ENCODE peak calls at places on chromosomes 1 and 21, in eight cellular contexts. T is WTC11, H is GM13976, G is lung, O is heart right ventricle, A is left lung, F is mesothelial cell of epicardium, Q is neural progenitor cell. C is an unnamed sample.

GRCh38 chr1:91809267-91809666 is 76.7 kb downstream of the TGFBR3 start:
- DNase-seq in O (no peak), G (no peak), Q (no peak), F (no peak), H (no peak), T (no peak), A (no peak), C (no peak)

GRCh38 chr1:241702436-241702835 is 50.4 kb downstream of the WDR64 start:
- DNase-seq in H (no peak), G (no peak), F (no peak), Q (no peak), O (no peak), T (no peak), A (no peak), C (no peak)

GRCh38 chr1:202965441-202965821 is 1.6 kb downstream of the CYB5R1 start:
- DNase-seq in H (no peak), Q (no peak), T (no peak), F (no peak), O (no peak), G (no peak), A (no peak), C (no peak)

GRCh38 chr1:232617237-232617636 is 12.7 kb downstream of the SIPA1L2 start:
- DNase-seq in O (no peak), G (no peak), F (no peak), A (no peak), H (no peak), T (no peak), Q (peak), C (no peak)

GRCh38 chr1:164440222-164440621 is 118.8 kb upstream of the PBX1 start:
- DNase-seq in G (no peak), Q (peak), H (no peak), A (no peak), O (peak), F (no peak), T (peak), C (no peak)

GRCh38 chr1:150528196-150528595 is 12.6 kb downstream of the FALEC start:
- DNase-seq in O (no peak), Q (no peak), T (no peak), F (no peak), H (no peak), G (no peak), A (no peak), C (no peak)

GRCh38 chr21:15425049-15425448 is 304.7 kb upstream of the USP25 start:
- DNase-seq in T (no peak), F (no peak), Q (no peak), G (no peak), H (no peak), O (no peak), A (no peak), C (no peak)

GRCh38 chr1:181089777-181090505 is 1.4 kb downstream of the IER5 start:
- DNase-seq in O (peak), Q (peak), H (peak), A (peak), F (peak), T (peak), G (peak), C (peak)

GRCh38 chr1:156100205-156100995 is 14.1 kb upstream of the LMNA start:
- DNase-seq in Q (no peak), F (no peak), O (no peak), T (no peak), G (no peak), A (no peak), H (no peak), C (no peak)

GRCh38 chr1:31517301-31517700 is 59.0 kb upstream of the TINAGL1 start:
- DNase-seq in Q (no peak), G (no peak), O (no peak), T (peak), F (no peak), A (no peak), H (no peak), C (no peak)

GRCh38 chr1:231233735-231234417 is 7.1 kb upstream of the GNPAT start:
- DNase-seq in T (no peak), G (no peak), H (no peak), O (no peak), A (no peak), Q (no peak), F (no peak), C (no peak)

GRCh38 chr21:28663111-28663693 is 329.5 kb downstream of the LTN1 start:
- DNase-seq in O (no peak), G (no peak), H (no peak), A (no peak), T (no peak), Q (no peak), F (no peak), C (no peak)

GRCh38 chr1:214234635-214235025 is 46.3 kb upstream of the SMYD2 start:
- DNase-seq in Q (no peak), H (no peak), F (no peak), A (no peak), O (no peak), T (no peak), G (no peak), C (no peak)

GRCh38 chr1:30966690-30967369 is 58.3 kb upstream of the SDC3 start:
- DNase-seq in H (no peak), Q (no peak), G (no peak), T (no peak), F (no peak), A (no peak), O (no peak), C (no peak)

GRCh38 chr21:32525282-32525681 is 60.0 kb downstream of the TCP10L start:
- DNase-seq in A (no peak), Q (no peak), H (no peak), O (no peak), T (peak), F (no peak), G (no peak), C (no peak)

GRCh38 chr1:9841460-9841859 is 17.7 kb upstream of the CLSTN1 start:
- DNase-seq in Q (no peak), A (no peak), G (no peak), H (no peak), O (no peak), T (no peak), F (no peak), C (no peak)

GRCh38 chr1:27563407-27564263 is 40.3 kb downstream of the AHDC1 start:
- DNase-seq in H (no peak), F (no peak), Q (no peak), G (peak), O (peak), T (no peak), A (peak), C (no peak)

GRCh38 chr1:184418955-184419733 is 32.3 kb downstream of the C1orf21 start:
- DNase-seq in Q (no peak), T (no peak), O (no peak), G (no peak), F (no peak), A (no peak), H (no peak), C (no peak)

GRCh38 chr21:21114456-21114855 is 116.2 kb downstream of the NCAM2 start:
- DNase-seq in G (no peak), T (no peak), A (no peak), F (no peak), O (no peak), Q (no peak), H (no peak), C (no peak)

GRCh38 chr1:92709738-92710137 is 75.2 kb downstream of the EVI5 start:
- DNase-seq in G (no peak), H (no peak), F (no peak), A (no peak), O (no peak), T (peak), Q (no peak), C (no peak)

GRCh38 chr1:3922851-3923250 is 22.8 kb upstream of the C1orf174 start:
- DNase-seq in T (no peak), Q (no peak), H (no peak), F (no peak), A (peak), O (no peak), G (no peak), C (no peak)

GRCh38 chr1:165524639-165525038 is 19.2 kb upstream of the LRRC52 start:
- DNase-seq in Q (no peak), T (no peak), G (no peak), A (no peak), O (no peak), F (no peak), H (no peak), C (no peak)

GRCh38 chr1:54361342-54361741 is 44.9 kb downstream of the SSBP3 start:
- DNase-seq in H (no peak), O (no peak), G (no peak), Q (peak), F (no peak), A (no peak), T (peak), C (no peak)
- TF ChIP-seq CTCF in H (no peak), O (no peak), G (no peak), Q (peak), F (no peak), A (no peak), T (no peak), C (peak)

DNA sequence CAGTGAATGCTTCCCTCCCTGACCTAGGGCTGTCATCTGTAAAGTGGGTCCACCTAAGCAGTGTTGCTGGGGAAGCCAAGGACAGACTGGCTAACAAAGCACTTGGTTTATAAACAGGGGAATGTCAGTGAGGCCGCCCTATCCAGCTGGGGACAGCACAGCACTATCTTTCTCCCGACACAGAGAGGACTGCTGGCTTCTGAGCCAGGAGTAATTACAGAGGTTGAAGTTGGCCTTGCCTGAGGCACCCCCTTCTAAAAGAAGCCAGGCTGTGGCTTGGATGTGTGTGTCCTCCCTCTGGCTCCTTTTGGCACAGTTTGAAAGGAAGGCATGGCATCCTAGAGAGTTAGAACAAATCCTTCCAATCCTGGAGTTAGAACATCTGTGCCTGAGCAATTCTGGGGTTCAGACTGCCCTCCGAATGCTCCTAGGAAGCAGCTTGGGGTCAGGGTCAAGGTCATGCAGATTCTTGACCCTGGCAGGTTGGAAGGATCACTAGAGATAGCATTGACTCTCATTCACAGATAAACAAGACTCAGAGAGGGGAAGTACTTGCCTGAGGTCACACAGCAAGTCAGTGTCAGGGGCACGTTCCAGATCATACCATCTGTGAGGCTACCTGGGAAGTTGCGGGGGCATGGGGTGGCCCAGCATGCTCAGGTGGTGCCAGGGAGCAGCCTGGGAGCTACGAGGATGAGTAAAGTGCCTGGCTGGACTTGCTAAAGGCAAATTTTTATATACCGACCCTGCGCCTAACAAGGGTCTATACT is 1.3 kb upstream of the LDLRAP1 start:
- DNase-seq in Q (no peak), F (no peak), T (no peak), H (no peak), A (no peak), G (no peak), O (no peak), C (no peak)
- TF ChIP-seq CTCF in Q (no peak), F (no peak), T (no peak), H (no peak), A (no peak), G (no peak), O (no peak), C (no peak)

DNA sequence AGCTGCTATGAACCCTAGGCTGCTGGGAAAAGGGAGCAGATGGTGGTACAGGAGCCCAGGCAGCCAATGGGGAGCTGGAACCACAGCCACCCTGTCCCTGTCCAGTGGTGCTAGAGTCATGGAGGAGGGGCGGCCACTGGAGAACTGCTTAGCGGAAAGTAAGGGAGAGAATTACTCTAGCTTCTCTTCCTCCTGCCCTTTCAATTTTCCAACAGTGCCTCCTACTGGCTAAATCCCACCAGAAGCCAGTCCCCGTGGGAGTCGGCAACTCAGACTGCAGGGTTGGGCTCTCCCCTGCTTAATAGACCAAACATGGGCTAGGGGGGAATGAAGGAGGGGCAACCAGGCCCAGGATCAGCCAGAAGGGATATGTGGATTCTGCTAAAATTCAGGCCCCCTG is 154.5 kb downstream of the ACTL8 start:
- DNase-seq in F (no peak), T (peak), O (no peak), G (no peak), A (no peak), H (no peak), Q (peak), C (no peak)
- TF ChIP-seq CTCF in F (no peak), T (no peak), O (no peak), G (no peak), A (no peak), H (peak), Q (peak), C (peak)

GRCh38 chr1:228273720-228274451 is 66.0 kb downstream of the OBSCN start:
- DNase-seq in A (no peak), G (no peak), O (no peak), H (no peak), F (peak), Q (no peak), T (no peak), C (peak)
- TF ChIP-seq CTCF in A (no peak), G (no peak), O (no peak), H (no peak), F (no peak), Q (no peak), T (no peak), C (no peak)

GRCh38 chr1:243343970-243344749 is 88.3 kb downstream of the SDCCAG8 start:
- DNase-seq in G (no peak), A (no peak), T (no peak), Q (peak), F (no peak), O (no peak), H (peak), C (no peak)

GRCh38 chr1:243346016-243346415 is 90.2 kb downstream of the SDCCAG8 start:
- DNase-seq in G (no peak), F (no peak), H (no peak), O (no peak), A (no peak), Q (peak), T (no peak), C (no peak)

GRCh38 chr1:243348331-243348730 is 92.5 kb downstream of the SDCCAG8 start:
- DNase-seq in Q (no peak), O (no peak), H (no peak), T (no peak), A (no peak), F (no peak), G (no peak), C (no peak)

GRCh38 chr1:243346481-243346880 is 90.6 kb downstream of the SDCCAG8 start:
- DNase-seq in A (no peak), G (no peak), O (no peak), T (no peak), F (no peak), Q (peak), H (no peak), C (no peak)

GRCh38 chr1:243345205-243345604 is 89.4 kb downstream of the SDCCAG8 start:
- DNase-seq in H (no peak), T (no peak), O (no peak), Q (no peak), A (no peak), F (no peak), G (no peak), C (no peak)
- TF ChIP-seq CTCF in H (peak), T (no peak), O (no peak), Q (peak), A (no peak), F (no peak), G (no peak), C (peak)

DNA sequence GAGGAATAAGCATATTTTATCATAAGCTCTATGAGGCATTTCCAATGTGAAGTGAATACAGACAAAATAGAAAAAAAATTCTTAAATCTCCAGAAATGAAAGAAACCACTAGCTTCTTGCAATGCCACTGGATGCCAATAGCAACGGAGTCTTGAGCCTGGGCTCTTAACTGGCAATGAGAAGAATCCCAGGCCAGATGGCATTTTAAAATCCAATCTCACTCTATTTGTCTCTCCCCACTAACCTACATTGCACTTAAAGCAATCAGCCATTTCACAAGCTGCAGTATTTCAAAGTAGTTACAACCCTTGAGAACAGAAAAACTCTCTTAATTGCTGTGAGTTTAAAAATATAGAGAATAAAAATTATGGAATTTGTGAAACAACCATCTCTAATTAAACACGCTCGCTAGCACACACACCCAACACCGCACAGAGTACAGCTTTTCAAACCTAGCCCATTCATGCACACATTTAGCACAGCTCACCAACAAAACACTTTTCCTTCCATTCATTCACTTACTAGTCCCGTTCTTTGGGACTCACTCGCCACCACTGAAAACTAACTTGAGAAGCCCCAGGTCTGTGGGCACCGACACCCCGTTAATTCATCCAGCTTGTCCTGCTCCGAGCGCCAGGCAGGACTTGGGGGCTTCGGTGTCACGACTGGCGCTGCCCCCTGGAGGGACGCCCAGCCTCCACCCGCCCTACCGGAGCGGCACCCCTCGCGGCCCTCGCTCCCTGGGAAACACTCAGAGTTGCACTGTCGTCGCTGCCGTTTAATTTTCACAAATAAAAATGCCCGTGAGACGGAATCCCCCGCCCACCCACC is 1.1 kb downstream of the DDAH1 start:
- DNase-seq in F (no peak), A (no peak), O (no peak), T (no peak), Q (peak), G (no peak), H (no peak), C (no peak)
- TF ChIP-seq CTCF in F (no peak), A (no peak), O (no peak), T (no peak), Q (no peak), G (no peak), H (no peak), C (peak)